ENCODE peak calls at places on chromosomes 16 and 17, in seven cellular contexts. G is colonic mucosa; L is CD8-positive, alpha-beta T cell; M is sigmoid colon; N is brain microvascular endothelial cell; K is astrocyte of the spinal cord; X is fibroblast of lung. V is an unnamed sample.

GRCh38 chr17:78883533-78884131 is 19.4 kb downstream of the CEP295NL start:
- DNase-seq in G (peak; percentile 53), N (peak; percentile 89), X (peak; percentile 97), K (peak; percentile 96), M (peak; percentile 95), L (no peak), V (peak; percentile 99)

GRCh38 chr17:36920032-36921000 is 17.0 kb upstream of the LHX1 start:
- DNase-seq in L (no peak), K (peak; percentile 39), X (no peak), G (no peak), N (no peak), M (no peak), V (no peak)

GRCh38 chr17:73528679-73529078 is 115.6 kb downstream of the SDK2 start:
- DNase-seq in N (no peak), M (no peak), G (no peak), X (no peak), L (no peak), K (no peak), V (no peak)

GRCh38 chr17:34579979-34580684 is 750 bp downstream of the TMEM132E start:
- DNase-seq in K (no peak), L (no peak), G (no peak), N (no peak), X (no peak), M (no peak), V (peak; percentile 43)

GRCh38 chr17:13462161-13462560 is 139.6 kb downstream of the HS3ST3A1 start:
- DNase-seq in K (peak; percentile 43), X (peak; percentile 92), L (no peak), N (no peak), M (no peak), G (no peak), V (peak; percentile 86)

GRCh38 chr17:46964315-46965265 is 14.5 kb downstream of the RPRML start:
- DNase-seq in M (peak; percentile 9), N (peak; percentile 14), X (peak; percentile 26), L (no peak), K (no peak), G (no peak), V (peak; percentile 41)

GRCh38 chr17:57107498-57108101 is 22.6 kb downstream of the AKAP1 start:
- DNase-seq in N (no peak), K (peak; percentile 65), G (peak; percentile 80), L (no peak), X (no peak), M (no peak), V (peak; percentile 18)

GRCh38 chr16:50680907-50681885 is at the start of gene SNX20:
- DNase-seq in N (no peak), G (peak; percentile 46), K (no peak), X (no peak), L (peak; percentile 76), M (no peak), V (no peak)

GRCh38 chr17:77887110-77887463 is 71.4 kb upstream of the TNRC6C start:
- DNase-seq in G (no peak), K (no peak), L (no peak), N (no peak), M (peak; percentile 40), X (no peak), V (no peak)

GRCh38 chr17:31853911-31854470 is 5.1 kb downstream of the COPRS start:
- DNase-seq in X (no peak), L (no peak), G (no peak), N (no peak), M (no peak), K (no peak), V (no peak)

GRCh38 chr17:57401556-57402488 is 145.5 kb downstream of the MSI2 start:
- DNase-seq in X (no peak), K (no peak), G (no peak), L (no peak), M (no peak), N (no peak), V (no peak)

GRCh38 chr17:78358538-78359215 is 1.2 kb downstream of the SOCS3 start:
- DNase-seq in L (peak; percentile 36), M (no peak), N (no peak), K (peak; percentile 61), G (peak; percentile 46), X (peak; percentile 56), V (no peak)

GRCh38 chr16:81798311-81799137 is 19.4 kb downstream of the PLCG2 start:
- DNase-seq in L (no peak), K (no peak), M (no peak), N (no peak), G (no peak), X (no peak), V (no peak)

GRCh38 chr16:83743720-83744119 is 64.1 kb upstream of the HSBP1 start:
- DNase-seq in M (no peak), K (no peak), G (no peak), X (no peak), L (no peak), N (no peak), V (no peak)

GRCh38 chr17:18184143-18185007 is 747 bp downstream of the ALKBH5 start:
- DNase-seq in X (peak; percentile 34), M (peak; percentile 88), G (peak; percentile 56), K (peak; percentile 18), N (no peak), L (peak; percentile 89), V (peak; percentile 73)

GRCh38 chr17:42341568-42341967 is 46.7 kb downstream of the STAT3 start:
- DNase-seq in N (no peak), G (no peak), X (no peak), L (no peak), K (no peak), M (no peak), V (no peak)

GRCh38 chr16:10642964-10643363 is 51.8 kb downstream of the TEKT5 start:
- DNase-seq in G (no peak), N (no peak), K (no peak), X (no peak), L (no peak), M (no peak), V (no peak)

DNA sequence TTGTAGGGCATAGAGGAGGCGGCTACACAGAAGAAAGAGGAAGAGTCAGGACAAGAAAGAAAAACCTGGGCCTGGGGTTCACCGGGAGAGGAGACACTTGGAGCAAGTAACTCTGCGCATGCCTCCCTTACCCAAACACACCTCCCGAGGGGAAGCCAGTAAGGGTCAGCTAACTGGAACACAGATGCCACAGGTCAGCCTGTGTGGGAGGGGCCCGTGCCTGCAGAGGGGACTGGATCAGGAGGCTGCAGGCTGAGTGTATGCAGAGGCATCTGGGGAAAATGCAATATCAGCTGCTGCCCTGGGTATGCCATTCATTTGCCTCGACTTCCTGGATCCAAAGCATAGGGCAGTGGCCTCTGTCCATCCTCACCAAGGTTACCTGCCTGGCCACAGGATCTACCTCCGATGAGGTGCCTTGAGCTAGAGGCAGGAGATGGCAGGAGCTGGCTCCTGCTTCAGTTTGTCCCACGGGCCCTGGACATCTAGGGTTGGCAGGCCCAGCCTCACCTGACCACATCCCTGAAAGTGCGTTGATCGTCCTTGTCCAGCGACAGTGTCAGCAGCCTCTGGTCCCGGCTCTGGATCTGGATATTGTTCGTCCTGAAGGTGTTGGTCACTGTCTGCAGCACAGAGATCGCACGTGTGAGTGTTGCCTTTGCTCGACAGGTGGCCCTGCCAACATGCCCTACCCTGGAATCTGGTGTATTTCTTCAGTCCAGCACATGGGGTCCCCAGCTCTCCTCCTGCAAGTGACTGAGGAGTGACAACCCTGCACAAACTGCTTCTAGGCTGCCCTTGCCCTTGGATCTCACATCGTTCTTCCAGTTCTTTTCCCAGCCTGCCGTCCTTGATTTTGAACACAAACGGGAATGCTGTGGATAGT is 4.6 kb upstream of the MFSD6L start:
- DNase-seq in L (no peak), M (no peak), X (no peak), K (no peak), N (no peak), G (peak; percentile 14), V (no peak)
- TF ChIP-seq CTCF in L (no peak), M (no peak), X (no peak), K (no peak), N (no peak), G (no peak), V (no peak)

GRCh38 chr16:53908731-53909130 is 204.8 kb downstream of the FTO start:
- DNase-seq in M (no peak), G (no peak), N (no peak), K (no peak), L (no peak), X (peak; percentile 61), V (peak; percentile 18)

GRCh38 chr16:53901396-53901795 is 197.4 kb downstream of the FTO start:
- DNase-seq in G (no peak), K (no peak), X (no peak), N (no peak), M (no peak), L (no peak), V (no peak)

GRCh38 chr16:53904533-53904932 is 200.6 kb downstream of the FTO start:
- DNase-seq in M (no peak), G (no peak), X (no peak), N (no peak), L (no peak), K (no peak), V (no peak)

GRCh38 chr16:53900678-53901077 is 196.7 kb downstream of the FTO start:
- DNase-seq in G (no peak), M (no peak), X (no peak), L (no peak), K (no peak), N (no peak), V (no peak)

DNA sequence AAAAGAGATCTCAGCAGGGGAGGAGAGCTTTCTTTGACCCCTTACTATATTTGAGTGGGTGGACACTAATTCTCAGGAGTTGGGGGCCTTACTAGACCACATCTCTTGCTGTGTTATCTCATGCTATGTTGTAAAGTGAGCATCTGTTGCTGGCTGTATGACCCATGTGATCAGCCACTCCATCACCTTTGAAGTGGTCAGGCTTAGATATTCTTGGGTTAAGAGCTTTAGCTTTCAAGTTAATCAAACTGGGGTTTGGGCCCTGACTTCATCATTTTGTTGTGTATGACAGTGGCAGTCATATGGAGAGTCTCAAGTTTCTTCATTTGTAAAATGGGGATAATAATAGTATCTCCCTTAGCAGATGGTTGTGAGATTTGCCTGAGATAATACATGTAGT is 201.1 kb downstream of the FTO start:
- DNase-seq in X (no peak), M (no peak), K (no peak), N (no peak), L (no peak), G (no peak), V (no peak)
- TF ChIP-seq CTCF in X (no peak), M (no peak), K (no peak), N (no peak), L (no peak), G (no peak), V (no peak)

GRCh38 chr17:40735016-40735415 is 20.1 kb downstream of the KRT25 start:
- DNase-seq in N (no peak), K (no peak), L (no peak), G (no peak), X (no peak), M (no peak), V (no peak)

GRCh38 chr17:40738553-40738952 is 16.6 kb downstream of the KRT25 start:
- DNase-seq in K (no peak), N (no peak), M (no peak), G (no peak), L (no peak), X (no peak), V (no peak)
- TF ChIP-seq CTCF in K (no peak), N (peak; percentile 9), M (no peak), G (no peak), L (no peak), X (no peak), V (no peak)

DNA sequence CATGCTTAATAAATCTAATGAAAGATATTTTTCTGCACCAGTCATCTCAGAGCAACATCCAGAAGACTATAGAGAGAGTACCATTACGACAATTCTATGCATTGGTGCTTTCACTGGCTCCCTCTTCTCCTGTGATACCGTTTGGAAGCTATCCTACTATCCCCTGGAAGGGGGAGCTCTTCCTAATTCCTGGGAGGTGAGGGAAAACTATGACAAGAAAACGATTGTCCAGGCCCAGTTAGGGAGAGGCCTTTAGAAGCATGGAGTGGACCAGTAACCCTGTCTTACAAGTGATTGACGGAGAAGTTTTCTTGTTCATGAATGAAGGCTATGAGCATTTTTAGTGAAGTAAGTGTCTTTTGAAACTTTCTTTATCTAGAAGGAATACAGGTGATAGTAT is 150.2 kb downstream of the TANC2 start:
- DNase-seq in X (no peak), G (no peak), N (no peak), K (no peak), M (no peak), L (no peak), V (no peak)
- TF ChIP-seq CTCF in X (no peak), G (no peak), N (peak; percentile 26), K (no peak), M (no peak), L (no peak), V (no peak)